ENCODE peak calls at places on chromosome X, in seven cellular contexts. X is dorsolateral prefrontal cortex, U is HT1080, D is left lobe of liver, K is posterior cingulate gyrus, M is cortex of kidney, S is H9. L is an unnamed sample.

GRCh38 chrX:70134116-70134477 is 850 bp downstream of the IGBP1 start:
- DNase-seq in X (no peak), U (no peak), D (peak), K (no peak), M (no peak), S (no peak), L (no peak)

GRCh38 chrX:2781698-2782097 is 29.9 kb downstream of the XG start:
- DNase-seq in X (no peak), U (no peak), D (no peak), K (no peak), M (no peak), S (no peak), L (no peak)

GRCh38 chrX:2782778-2783177 is 30.9 kb downstream of the XG start:
- DNase-seq in X (no peak), U (no peak), D (no peak), K (no peak), M (no peak), S (no peak), L (no peak)

GRCh38 chrX:54799046-54799445 is 991 bp upstream of the ITIH6 start:
- DNase-seq in X (no peak), U (no peak), D (no peak), K (no peak), M (no peak), S (no peak), L (no peak)

GRCh38 chrX:26597981-26598380 is 382.0 kb downstream of the MAGEB5 start:
- DNase-seq in X (no peak), U (no peak), D (no peak), K (no peak), M (no peak), S (no peak), L (no peak)

GRCh38 chrX:11386001-11386523 is 92.8 kb downstream of the AMELX start:
- DNase-seq in X (no peak), U (no peak), D (no peak), K (no peak), M (no peak), S (no peak), L (peak)

GRCh38 chrX:86133761-86134160 is 14.5 kb upstream of the DACH2 start:
- DNase-seq in X (no peak), U (no peak), D (no peak), K (no peak), M (no peak), S (no peak), L (no peak)

GRCh38 chrX:119981286-119982070 is 37.9 kb upstream of the NKAP start:
- DNase-seq in X (no peak), U (peak), D (no peak), K (no peak), M (no peak), S (peak), L (peak)

GRCh38 chrX:120534413-120535205 is 26.2 kb downstream of the CUL4B start:
- DNase-seq in X (no peak), U (no peak), D (no peak), K (no peak), M (no peak), S (no peak), L (no peak)